ENCODE peak calls at places on chromosomes 13 and 19, in four cellular contexts. O is left ventricle myocardium superior, U is mesendoderm, G is NCI-H510A treated with DMSO at 0.1 percent for 48 hours. V is an unnamed sample.

GRCh38 chr13:99392126-99392805 is 85.1 kb upstream of the GPR183 start:
- DNase-seq in O (no peak), U (no peak), G (no peak), V (no peak)

GRCh38 chr19:29697523-29698261 is 17.4 kb downstream of the C19orf12 start:
- DNase-seq in U (no peak), O (no peak), G (no peak), V (no peak)

GRCh38 chr19:3712663-3713531 is 4.7 kb downstream of the TJP3 start:
- DNase-seq in U (no peak), G (no peak), O (peak; percentile 52), V (no peak)

GRCh38 chr13:67143544-67144115 is 86.5 kb downstream of the PCDH9 start:
- DNase-seq in U (no peak), O (no peak), G (no peak), V (no peak)

GRCh38 chr13:50712469-50712868 is 131.0 kb downstream of the DLEU7 start:
- DNase-seq in O (no peak), G (no peak), U (no peak), V (no peak)

GRCh38 chr13:100106705-100107104 is 17.8 kb downstream of the PCCA start:
- DNase-seq in G (no peak), O (no peak), U (no peak), V (no peak)

GRCh38 chr13:50531917-50532899 is 311.3 kb downstream of the DLEU7 start:
- DNase-seq in U (no peak), O (no peak), G (no peak), V (no peak)

GRCh38 chr19:52198678-52199077 is 8.8 kb downstream of the PPP2R1A start:
- DNase-seq in O (no peak), U (no peak), G (no peak), V (no peak)

GRCh38 chr19:33946535-33947323 is 150.1 kb downstream of the KCTD15 start:
- DNase-seq in G (no peak), O (no peak), U (no peak), V (peak; percentile 24)

GRCh38 chr19:31351212-31352193 is 2.3 kb upstream of the TSHZ3 start:
- DNase-seq in U (peak; percentile 77), O (peak; percentile 68), G (no peak), V (peak; percentile 68)

GRCh38 chr13:34459856-34460255 is 482.2 kb upstream of the NBEA start:
- DNase-seq in U (no peak), O (no peak), G (peak; percentile 19), V (no peak)

GRCh38 chr19:33255781-33256180 is 30.1 kb upstream of the SLC7A10 start:
- DNase-seq in U (no peak), O (no peak), G (no peak), V (no peak)

GRCh38 chr13:114282143-114282685 is 813 bp downstream of the UPF3A start:
- DNase-seq in O (peak; percentile 66), G (peak; percentile 56), U (no peak), V (peak; percentile 72)

GRCh38 chr13:112181336-112182051 is 114.5 kb downstream of the SOX1 start:
- DNase-seq in G (no peak), O (no peak), U (no peak), V (no peak)

GRCh38 chr13:78382481-78382880 is 220.9 kb downstream of the POU4F1 start:
- DNase-seq in U (no peak), G (no peak), O (peak; percentile 39), V (no peak)

V was measured in neural progenitor cell.